ENCODE peak calls at places on chromosomes 12 and 14, in nine cellular contexts. One of them, this sample, is unnamed.

GRCh38 chr14:81625343-81625742 is 91.7 kb upstream of the SEL1L start:
- DNase-seq in kidney tubule cell: peak; percentile 39
- DNase-seq in COLO829: peak; percentile 28
- DNase-seq in GM12865: peak; percentile 2
- DNase-seq in stimulated activated naive B cell treated with anti-CD40 and anti-IgM and Interleukin-4, amounts not matched to agents 10 μg/mL and 1 μg/mL and 100 μg/mL, for 72 hours: no peak
- DNase-seq in iPS-NIHi11: peak; percentile 17
- DNase-seq in hepatic stellate cell: no peak
- DNase-seq in endothelial cell of umbilical vein: no peak
- DNase-seq in C1 segment of cervical spinal cord: no peak
- DNase-seq in this sample: no peak

GRCh38 chr12:41979574-41979973 is 165.1 kb downstream of the GXYLT1 start:
- DNase-seq in kidney tubule cell: no peak
- DNase-seq in COLO829: no peak
- DNase-seq in GM12865: no peak
- DNase-seq in stimulated activated naive B cell treated with anti-CD40 and anti-IgM and Interleukin-4, amounts not matched to agents 10 μg/mL and 1 μg/mL and 100 μg/mL, for 72 hours: no peak
- DNase-seq in iPS-NIHi11: no peak
- DNase-seq in hepatic stellate cell: no peak
- DNase-seq in endothelial cell of umbilical vein: no peak
- DNase-seq in C1 segment of cervical spinal cord: no peak
- DNase-seq in this sample: no peak

GRCh38 chr14:89519000-89519399 is 102.0 kb upstream of the FOXN3 start:
- DNase-seq in kidney tubule cell: no peak
- DNase-seq in COLO829: no peak
- DNase-seq in GM12865: no peak
- DNase-seq in stimulated activated naive B cell treated with anti-CD40 and anti-IgM and Interleukin-4, amounts not matched to agents 10 μg/mL and 1 μg/mL and 100 μg/mL, for 72 hours: no peak
- DNase-seq in iPS-NIHi11: no peak
- DNase-seq in hepatic stellate cell: no peak
- DNase-seq in endothelial cell of umbilical vein: no peak
- DNase-seq in C1 segment of cervical spinal cord: no peak
- DNase-seq in this sample: no peak

GRCh38 chr12:112473056-112473455 is 54.3 kb downstream of the PTPN11 start:
- DNase-seq in kidney tubule cell: no peak
- DNase-seq in COLO829: no peak
- DNase-seq in GM12865: peak; percentile 2
- DNase-seq in stimulated activated naive B cell treated with anti-CD40 and anti-IgM and Interleukin-4, amounts not matched to agents 10 μg/mL and 1 μg/mL and 100 μg/mL, for 72 hours: no peak
- DNase-seq in iPS-NIHi11: peak; percentile 47
- DNase-seq in hepatic stellate cell: no peak
- DNase-seq in endothelial cell of umbilical vein: no peak
- DNase-seq in C1 segment of cervical spinal cord: no peak
- DNase-seq in this sample: no peak

GRCh38 chr12:51371295-51371953 is 19.8 kb downstream of the GALNT6 start:
- DNase-seq in kidney tubule cell: peak; percentile 99
- DNase-seq in COLO829: peak; percentile 86
- DNase-seq in GM12865: no peak
- DNase-seq in stimulated activated naive B cell treated with anti-CD40 and anti-IgM and Interleukin-4, amounts not matched to agents 10 μg/mL and 1 μg/mL and 100 μg/mL, for 72 hours: no peak
- DNase-seq in iPS-NIHi11: peak; percentile 84
- DNase-seq in hepatic stellate cell: peak; percentile 96
- DNase-seq in endothelial cell of umbilical vein: peak; percentile 96
- DNase-seq in C1 segment of cervical spinal cord: no peak
- DNase-seq in this sample: no peak

GRCh38 chr12:92143280-92143679 is 2.4 kb downstream of the BTG1 start:
- DNase-seq in kidney tubule cell: peak; percentile 13
- DNase-seq in COLO829: no peak
- DNase-seq in GM12865: no peak
- DNase-seq in stimulated activated naive B cell treated with anti-CD40 and anti-IgM and Interleukin-4, amounts not matched to agents 10 μg/mL and 1 μg/mL and 100 μg/mL, for 72 hours: no peak
- DNase-seq in iPS-NIHi11: no peak
- DNase-seq in hepatic stellate cell: no peak
- DNase-seq in endothelial cell of umbilical vein: peak; percentile 28
- DNase-seq in C1 segment of cervical spinal cord: no peak
- DNase-seq in this sample: no peak

GRCh38 chr14:65927871-65928270 is 515.3 kb downstream of the FUT8 start:
- DNase-seq in kidney tubule cell: no peak
- DNase-seq in COLO829: no peak
- DNase-seq in GM12865: no peak
- DNase-seq in stimulated activated naive B cell treated with anti-CD40 and anti-IgM and Interleukin-4, amounts not matched to agents 10 μg/mL and 1 μg/mL and 100 μg/mL, for 72 hours: no peak
- DNase-seq in iPS-NIHi11: no peak
- DNase-seq in hepatic stellate cell: no peak
- DNase-seq in endothelial cell of umbilical vein: no peak
- DNase-seq in C1 segment of cervical spinal cord: no peak
- DNase-seq in this sample: no peak

GRCh38 chr12:98754095-98754494 is 109.0 kb downstream of the APAF1 start:
- DNase-seq in kidney tubule cell: peak; percentile 91
- DNase-seq in COLO829: peak; percentile 57
- DNase-seq in GM12865: peak; percentile 78
- DNase-seq in stimulated activated naive B cell treated with anti-CD40 and anti-IgM and Interleukin-4, amounts not matched to agents 10 μg/mL and 1 μg/mL and 100 μg/mL, for 72 hours: peak; percentile 10
- DNase-seq in iPS-NIHi11: no peak
- DNase-seq in hepatic stellate cell: no peak
- DNase-seq in endothelial cell of umbilical vein: no peak
- DNase-seq in C1 segment of cervical spinal cord: no peak
- DNase-seq in this sample: no peak

GRCh38 chr14:73227812-73228781 is 9.2 kb upstream of the PAPLN start:
- DNase-seq in kidney tubule cell: peak; percentile 98
- DNase-seq in COLO829: no peak
- DNase-seq in GM12865: peak; percentile 39
- DNase-seq in stimulated activated naive B cell treated with anti-CD40 and anti-IgM and Interleukin-4, amounts not matched to agents 10 μg/mL and 1 μg/mL and 100 μg/mL, for 72 hours: no peak
- DNase-seq in iPS-NIHi11: peak; percentile 63
- DNase-seq in hepatic stellate cell: peak; percentile 74
- DNase-seq in endothelial cell of umbilical vein: peak; percentile 96
- DNase-seq in C1 segment of cervical spinal cord: no peak
- DNase-seq in this sample: no peak

GRCh38 chr14:64831419-64831818 is 48.3 kb downstream of the SPTB start:
- DNase-seq in kidney tubule cell: no peak
- DNase-seq in COLO829: no peak
- DNase-seq in GM12865: no peak
- DNase-seq in stimulated activated naive B cell treated with anti-CD40 and anti-IgM and Interleukin-4, amounts not matched to agents 10 μg/mL and 1 μg/mL and 100 μg/mL, for 72 hours: no peak
- DNase-seq in iPS-NIHi11: no peak
- DNase-seq in hepatic stellate cell: no peak
- DNase-seq in endothelial cell of umbilical vein: no peak
- DNase-seq in C1 segment of cervical spinal cord: no peak
- DNase-seq in this sample: no peak

GRCh38 chr14:72594099-72594901 is 299.6 kb downstream of the DPF3 start:
- DNase-seq in kidney tubule cell: no peak
- DNase-seq in COLO829: no peak
- DNase-seq in GM12865: peak; percentile 51
- DNase-seq in stimulated activated naive B cell treated with anti-CD40 and anti-IgM and Interleukin-4, amounts not matched to agents 10 μg/mL and 1 μg/mL and 100 μg/mL, for 72 hours: no peak
- DNase-seq in iPS-NIHi11: no peak
- DNase-seq in hepatic stellate cell: no peak
- DNase-seq in endothelial cell of umbilical vein: no peak
- DNase-seq in C1 segment of cervical spinal cord: no peak
- DNase-seq in this sample: no peak

GRCh38 chr12:120402217-120402616 is 33.3 kb upstream of the MSI1 start:
- DNase-seq in kidney tubule cell: peak; percentile 41
- DNase-seq in COLO829: no peak
- DNase-seq in GM12865: no peak
- DNase-seq in stimulated activated naive B cell treated with anti-CD40 and anti-IgM and Interleukin-4, amounts not matched to agents 10 μg/mL and 1 μg/mL and 100 μg/mL, for 72 hours: no peak
- DNase-seq in iPS-NIHi11: peak; percentile 72
- DNase-seq in hepatic stellate cell: no peak
- DNase-seq in endothelial cell of umbilical vein: no peak
- DNase-seq in C1 segment of cervical spinal cord: no peak
- DNase-seq in this sample: no peak

GRCh38 chr12:48889679-48890078 is 24.0 kb upstream of the RND1 start:
- DNase-seq in kidney tubule cell: no peak
- DNase-seq in COLO829: no peak
- DNase-seq in GM12865: no peak
- DNase-seq in stimulated activated naive B cell treated with anti-CD40 and anti-IgM and Interleukin-4, amounts not matched to agents 10 μg/mL and 1 μg/mL and 100 μg/mL, for 72 hours: no peak
- DNase-seq in iPS-NIHi11: no peak
- DNase-seq in hepatic stellate cell: no peak
- DNase-seq in endothelial cell of umbilical vein: no peak
- DNase-seq in C1 segment of cervical spinal cord: no peak
- DNase-seq in this sample: no peak

GRCh38 chr12:45168976-45169375 is 46.9 kb upstream of the ANO6 start:
- DNase-seq in kidney tubule cell: no peak
- DNase-seq in COLO829: no peak
- DNase-seq in GM12865: no peak
- DNase-seq in stimulated activated naive B cell treated with anti-CD40 and anti-IgM and Interleukin-4, amounts not matched to agents 10 μg/mL and 1 μg/mL and 100 μg/mL, for 72 hours: no peak
- DNase-seq in iPS-NIHi11: no peak
- DNase-seq in hepatic stellate cell: no peak
- DNase-seq in endothelial cell of umbilical vein: no peak
- DNase-seq in C1 segment of cervical spinal cord: no peak
- DNase-seq in this sample: no peak

GRCh38 chr12:65916991-65917676 is 92.9 kb downstream of the HMGA2 start:
- DNase-seq in kidney tubule cell: no peak
- DNase-seq in COLO829: no peak
- DNase-seq in GM12865: no peak
- DNase-seq in stimulated activated naive B cell treated with anti-CD40 and anti-IgM and Interleukin-4, amounts not matched to agents 10 μg/mL and 1 μg/mL and 100 μg/mL, for 72 hours: no peak
- DNase-seq in iPS-NIHi11: no peak
- DNase-seq in hepatic stellate cell: no peak
- DNase-seq in endothelial cell of umbilical vein: no peak
- DNase-seq in C1 segment of cervical spinal cord: no peak
- DNase-seq in this sample: no peak

GRCh38 chr12:92032965-92033364 is 112.7 kb downstream of the BTG1 start:
- DNase-seq in kidney tubule cell: no peak
- DNase-seq in COLO829: no peak
- DNase-seq in GM12865: no peak
- DNase-seq in stimulated activated naive B cell treated with anti-CD40 and anti-IgM and Interleukin-4, amounts not matched to agents 10 μg/mL and 1 μg/mL and 100 μg/mL, for 72 hours: no peak
- DNase-seq in iPS-NIHi11: no peak
- DNase-seq in hepatic stellate cell: no peak
- DNase-seq in endothelial cell of umbilical vein: no peak
- DNase-seq in C1 segment of cervical spinal cord: no peak
- DNase-seq in this sample: no peak

GRCh38 chr12:6182279-6182898 is 17.8 kb upstream of the CD9 start:
- DNase-seq in kidney tubule cell: no peak
- DNase-seq in COLO829: no peak
- DNase-seq in GM12865: no peak
- DNase-seq in stimulated activated naive B cell treated with anti-CD40 and anti-IgM and Interleukin-4, amounts not matched to agents 10 μg/mL and 1 μg/mL and 100 μg/mL, for 72 hours: no peak
- DNase-seq in iPS-NIHi11: no peak
- DNase-seq in hepatic stellate cell: peak; percentile 87
- DNase-seq in endothelial cell of umbilical vein: peak; percentile 89
- DNase-seq in C1 segment of cervical spinal cord: no peak
- DNase-seq in this sample: peak; percentile 53

GRCh38 chr14:76125506-76125905 is 26.2 kb upstream of the GPATCH2L start:
- DNase-seq in kidney tubule cell: no peak
- DNase-seq in COLO829: no peak
- DNase-seq in GM12865: no peak
- DNase-seq in stimulated activated naive B cell treated with anti-CD40 and anti-IgM and Interleukin-4, amounts not matched to agents 10 μg/mL and 1 μg/mL and 100 μg/mL, for 72 hours: no peak
- DNase-seq in iPS-NIHi11: no peak
- DNase-seq in hepatic stellate cell: no peak
- DNase-seq in endothelial cell of umbilical vein: no peak
- DNase-seq in C1 segment of cervical spinal cord: no peak
- DNase-seq in this sample: no peak

GRCh38 chr12:18443768-18444437 is 182.6 kb downstream of the PIK3C2G start:
- DNase-seq in kidney tubule cell: no peak
- DNase-seq in COLO829: no peak
- DNase-seq in GM12865: no peak
- DNase-seq in stimulated activated naive B cell treated with anti-CD40 and anti-IgM and Interleukin-4, amounts not matched to agents 10 μg/mL and 1 μg/mL and 100 μg/mL, for 72 hours: no peak
- DNase-seq in iPS-NIHi11: no peak
- DNase-seq in hepatic stellate cell: no peak
- DNase-seq in endothelial cell of umbilical vein: peak; percentile 4
- DNase-seq in C1 segment of cervical spinal cord: no peak
- DNase-seq in this sample: no peak

GRCh38 chr12:98578821-98579220 is 14.7 kb upstream of the SLC25A3 start:
- DNase-seq in kidney tubule cell: peak; percentile 66
- DNase-seq in COLO829: no peak
- DNase-seq in GM12865: no peak
- DNase-seq in stimulated activated naive B cell treated with anti-CD40 and anti-IgM and Interleukin-4, amounts not matched to agents 10 μg/mL and 1 μg/mL and 100 μg/mL, for 72 hours: no peak
- DNase-seq in iPS-NIHi11: no peak
- DNase-seq in hepatic stellate cell: no peak
- DNase-seq in endothelial cell of umbilical vein: no peak
- DNase-seq in C1 segment of cervical spinal cord: no peak
- DNase-seq in this sample: no peak

GRCh38 chr14:52856139-52856538 is 64.7 kb upstream of the GNPNAT1 start:
- DNase-seq in kidney tubule cell: no peak
- DNase-seq in COLO829: no peak
- DNase-seq in GM12865: no peak
- DNase-seq in stimulated activated naive B cell treated with anti-CD40 and anti-IgM and Interleukin-4, amounts not matched to agents 10 μg/mL and 1 μg/mL and 100 μg/mL, for 72 hours: no peak
- DNase-seq in iPS-NIHi11: no peak
- DNase-seq in hepatic stellate cell: no peak
- DNase-seq in endothelial cell of umbilical vein: no peak
- DNase-seq in C1 segment of cervical spinal cord: no peak
- DNase-seq in this sample: no peak